ENCODE peak calls at places on chromosome 16, in seven cellular contexts. K is cardiac fibroblast, O is heart right ventricle, V is lower leg skin, R is tibial nerve, P is prostate gland, B is PC-9. I is an unnamed sample.

GRCh38 chr16:74623214-74623842 is 16.4 kb upstream of the GLG1 start:
- DNase-seq in K (peak; percentile 68), O (no peak), V (no peak), R (no peak), P (no peak), B (no peak), I (peak; percentile 23)

GRCh38 chr16:50646345-50646744 is 34.8 kb downstream of the SNX20 start:
- DNase-seq in K (no peak), O (no peak), V (no peak), R (no peak), P (no peak), B (no peak), I (no peak)

GRCh38 chr16:3578610-3579551 is 1.7 kb upstream of the NLRC3 start:
- DNase-seq in K (no peak), O (no peak), V (no peak), R (no peak), P (no peak), B (no peak), I (no peak)

GRCh38 chr16:82936941-82937551 is 310.3 kb downstream of the CDH13 start:
- DNase-seq in K (peak; percentile 62), O (no peak), V (no peak), R (no peak), P (no peak), B (no peak), I (peak; percentile 65)

GRCh38 chr16:53754938-53755910 is 51.3 kb downstream of the FTO start:
- DNase-seq in K (peak; percentile 69), O (no peak), V (peak; percentile 53), R (no peak), P (no peak), B (no peak), I (peak; percentile 65)

GRCh38 chr16:54055864-54056263 is 230.7 kb downstream of the IRX3 start:
- DNase-seq in K (no peak), O (no peak), V (no peak), R (no peak), P (no peak), B (no peak), I (no peak)

GRCh38 chr16:55015181-55015913 is 84.7 kb downstream of the IRX5 start:
- DNase-seq in K (no peak), O (no peak), V (no peak), R (no peak), P (no peak), B (no peak), I (no peak)

GRCh38 chr16:89637379-89637778 is 20.1 kb downstream of the CHMP1A start:
- DNase-seq in K (no peak), O (no peak), V (no peak), R (no peak), P (no peak), B (no peak), I (no peak)

GRCh38 chr16:85306071-85306792 is 194.0 kb upstream of the CIBAR2 start:
- DNase-seq in K (peak; percentile 94), O (peak; percentile 79), V (peak; percentile 88), R (peak; percentile 85), P (peak; percentile 43), B (peak; percentile 83), I (peak; percentile 52)

GRCh38 chr16:70432800-70433455 is 6.0 kb downstream of the ST3GAL2 start:
- DNase-seq in K (peak; percentile 59), O (peak; percentile 35), V (no peak), R (no peak), P (no peak), B (no peak), I (no peak)

DNA sequence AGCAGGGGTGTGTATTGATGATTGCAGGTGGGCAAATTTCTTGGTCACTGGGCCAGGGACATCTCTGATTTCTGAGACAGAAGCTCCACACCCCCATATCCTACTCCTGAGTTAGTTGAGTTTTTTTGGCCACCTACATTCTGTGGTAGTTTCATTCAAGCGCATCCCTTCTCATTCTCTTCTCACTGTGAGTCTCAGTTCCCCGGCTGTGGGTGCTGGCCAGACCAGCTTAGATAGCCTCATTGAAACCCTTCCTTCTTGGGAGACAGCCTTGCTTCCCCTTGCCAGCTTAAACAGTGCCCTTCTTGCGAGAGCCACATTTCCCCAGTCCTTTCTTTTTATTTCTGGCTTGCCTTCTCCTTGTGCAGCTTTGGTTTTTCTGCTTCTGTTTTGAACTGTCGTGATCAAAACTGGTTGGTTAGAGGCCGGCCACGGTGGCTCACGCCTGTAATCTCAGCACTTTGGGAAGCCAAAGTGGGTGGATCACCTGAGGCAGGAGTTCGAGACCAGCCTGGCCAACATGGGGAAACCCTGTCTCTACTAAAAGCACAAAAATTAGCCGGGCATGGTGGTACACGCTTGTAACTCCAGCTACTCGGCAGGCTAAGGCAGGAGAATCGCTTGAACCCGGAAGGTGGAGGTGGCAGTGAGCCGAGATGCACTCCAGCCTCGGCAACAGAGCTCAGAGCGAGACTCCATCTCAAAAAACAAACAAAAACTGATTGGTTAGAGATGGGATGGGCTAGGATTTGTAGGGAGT is 2.8 kb downstream of the GPT2 start:
- DNase-seq in K (no peak), O (no peak), V (no peak), R (no peak), P (no peak), B (no peak), I (no peak)
- H3K4me3 ChIP-seq in K (no peak overlapping the region), O (no peak overlapping the region), V (no peak overlapping the region), R (peak overlapping the region; percentile 74), P (no peak overlapping the region), B (no peak overlapping the region), I (no peak overlapping the region)

DNA sequence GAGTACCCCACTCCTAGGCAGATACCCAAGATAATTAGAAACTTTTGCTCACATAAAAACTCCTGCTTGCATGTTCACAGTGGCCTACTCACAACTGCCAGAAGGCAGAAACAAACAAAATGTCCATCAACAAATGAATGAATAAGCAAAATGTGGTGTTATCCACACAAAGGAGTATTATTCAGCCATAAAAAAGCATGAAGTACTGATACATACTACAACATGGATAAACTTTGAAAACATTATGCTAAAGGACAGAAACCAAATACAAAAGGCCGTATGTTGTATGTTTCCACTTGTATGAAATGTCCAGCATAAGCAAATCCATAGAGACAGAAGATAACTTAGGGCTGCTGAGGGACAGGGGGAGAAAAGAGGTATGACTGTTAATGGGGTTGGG is 1.9 kb downstream of the HSDL1 start:
- DNase-seq in K (no peak), O (no peak), V (no peak), R (no peak), P (no peak), B (no peak), I (no peak)
- H3K4me3 ChIP-seq in K (no peak overlapping the region), O (no peak overlapping the region), V (no peak overlapping the region), R (no peak overlapping the region), P (no peak overlapping the region), B (peak overlapping the region; percentile 65), I (no peak overlapping the region)

GRCh38 chr16:86507173-86508027 is 2.9 kb upstream of the FOXF1 start:
- DNase-seq in K (no peak), O (no peak), V (no peak), R (no peak), P (no peak), B (no peak), I (no peak)

GRCh38 chr16:86505899-86506864 is 4.1 kb upstream of the FOXF1 start:
- DNase-seq in K (no peak), O (no peak), V (no peak), R (no peak), P (no peak), B (no peak), I (no peak)

GRCh38 chr16:86509759-86510464 is 415 bp upstream of the FOXF1 start:
- DNase-seq in K (peak; percentile 59), O (peak; percentile 54), V (no peak), R (no peak), P (no peak), B (no peak), I (no peak)

GRCh38 chr16:86508947-86509758 is 1.2 kb upstream of the FOXF1 start:
- DNase-seq in K (peak; percentile 73), O (peak; percentile 63), V (no peak), R (no peak), P (no peak), B (peak; percentile 27), I (no peak)

GRCh38 chr16:86508028-86508946 is 2.0 kb upstream of the FOXF1 start:
- DNase-seq in K (peak; percentile 18), O (no peak), V (no peak), R (no peak), P (no peak), B (no peak), I (no peak)
- H3K4me3 ChIP-seq in K (no peak overlapping the region), O (peak overlapping the region; percentile 65), V (no peak overlapping the region), R (peak overlapping the region; percentile 64), P (peak overlapping the region; percentile 48), B (no peak overlapping the region), I (no peak overlapping the region)

DNA sequence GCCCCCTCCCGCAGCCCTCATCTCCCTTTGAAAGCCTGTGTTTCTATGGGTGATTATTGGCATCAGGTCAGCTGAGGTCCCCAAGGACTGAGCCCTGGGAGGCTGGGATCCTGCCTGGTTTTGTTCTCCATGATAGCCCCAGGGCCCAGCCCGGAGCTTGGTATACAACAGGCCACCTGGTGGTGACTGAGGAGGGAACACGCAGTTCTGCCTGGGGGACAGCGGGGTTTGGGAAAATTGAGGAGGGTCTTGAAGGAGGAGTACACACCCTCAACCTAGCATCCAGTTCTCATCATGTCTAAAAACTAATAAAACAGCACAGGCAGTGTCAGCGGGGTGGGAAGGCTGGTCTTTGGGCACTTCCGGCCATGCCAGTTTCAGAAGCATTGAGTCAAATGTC is 335.1 kb downstream of the CPPED1 start:
- DNase-seq in K (no peak), O (no peak), V (no peak), R (no peak), P (no peak), B (no peak), I (no peak)
- H3K4me3 ChIP-seq in K (no peak overlapping the region), O (no peak overlapping the region), V (no peak overlapping the region), R (no peak overlapping the region), P (no peak overlapping the region), B (no peak overlapping the region), I (no peak overlapping the region)

DNA sequence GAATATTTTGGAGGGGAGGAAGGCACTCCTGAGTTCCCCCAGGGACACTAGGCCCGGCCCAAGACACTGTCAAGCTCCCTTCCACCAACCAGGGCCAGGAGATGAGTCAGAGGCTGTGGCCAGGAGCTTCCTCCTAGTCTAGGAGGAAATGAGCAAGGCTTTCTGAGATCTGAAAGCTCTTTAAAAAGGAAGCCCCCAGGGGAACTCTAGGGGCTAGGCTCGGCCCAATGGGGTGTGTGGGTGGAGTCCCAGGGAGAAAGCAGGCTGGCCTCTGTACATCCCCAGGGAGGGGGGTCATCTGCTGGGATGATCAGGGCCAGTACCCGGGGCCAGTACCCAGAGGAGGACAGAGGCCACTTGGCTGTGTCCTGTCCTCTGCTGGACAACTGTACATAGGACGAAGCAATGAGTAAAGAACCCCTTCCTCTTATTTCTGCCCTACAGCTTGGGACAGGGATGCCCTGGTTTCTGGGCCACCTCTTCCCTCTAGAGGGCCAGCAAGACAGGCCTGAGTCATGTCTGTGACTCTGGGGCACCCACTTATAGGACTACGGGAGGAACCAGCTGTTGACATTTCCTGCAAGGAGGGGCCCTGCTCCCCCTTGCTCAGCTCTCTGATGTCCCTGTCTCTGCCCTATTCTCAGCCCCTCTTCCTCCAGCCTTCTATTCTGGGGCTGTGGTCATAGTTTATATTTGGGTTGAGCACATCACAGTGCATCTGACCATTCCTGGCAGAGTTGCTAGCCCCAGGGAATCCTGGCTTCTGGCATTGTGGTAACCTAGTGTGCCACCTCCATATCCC is 2.7 kb downstream of the FHOD1 start:
- DNase-seq in K (peak; percentile 87), O (peak; percentile 72), V (peak; percentile 68), R (no peak), P (no peak), B (peak; percentile 71), I (no peak)
- H3K4me3 ChIP-seq in K (no peak overlapping the region), O (peak overlapping the region; percentile 97), V (no peak overlapping the region), R (no peak overlapping the region), P (no peak overlapping the region), B (peak overlapping the region; percentile 90), I (no peak overlapping the region)

DNA sequence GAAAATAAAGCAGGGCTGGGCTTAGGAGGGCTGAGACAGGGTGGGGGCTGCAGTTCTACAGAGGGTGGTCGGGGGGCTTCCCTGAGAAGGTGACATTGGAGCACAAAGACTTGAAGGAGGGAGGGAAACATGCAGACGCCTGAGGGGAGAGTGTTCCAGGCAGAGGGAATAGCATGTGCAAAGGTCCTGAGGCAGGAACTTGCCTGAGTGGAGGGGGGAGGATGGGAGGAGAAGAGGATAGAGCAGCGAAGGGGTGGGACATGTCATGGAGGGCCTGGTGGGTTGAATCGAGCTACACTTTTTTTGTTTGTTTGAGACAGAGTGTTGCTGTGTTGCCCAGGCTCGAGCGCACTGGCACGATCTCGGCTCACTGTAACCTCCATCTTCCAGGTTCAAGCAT is 33.0 kb downstream of the GINS3 start:
- DNase-seq in K (no peak), O (no peak), V (no peak), R (no peak), P (no peak), B (no peak), I (no peak)
- H3K4me3 ChIP-seq in K (no peak overlapping the region), O (no peak overlapping the region), V (no peak overlapping the region), R (no peak overlapping the region), P (no peak overlapping the region), B (no peak overlapping the region), I (no peak overlapping the region)

I was measured in kidney epithelial cell.